ENCODE peak calls at places on chromosomes 12 and 14, in six cellular contexts. One of them, this sample, is unnamed.

GRCh38 chr12:116794725-116795124 is 56.6 kb downstream of the RNFT2 start:
- DNase-seq in EH: no peak
- DNase-seq in glutamatergic neuron: no peak
- DNase-seq in kidney tubule cell: no peak
- DNase-seq in frontal cortex: no peak
- DNase-seq in endothelial cell: no peak
- DNase-seq in this sample: no peak

GRCh38 chr12:119115296-119115905 is 63.3 kb upstream of the HSPB8 start:
- DNase-seq in EH: peak
- DNase-seq in glutamatergic neuron: peak
- DNase-seq in kidney tubule cell: peak
- DNase-seq in frontal cortex: peak
- DNase-seq in endothelial cell: peak
- DNase-seq in this sample: peak

GRCh38 chr14:69171569-69171968 is 18.6 kb upstream of the DCAF5 start:
- DNase-seq in EH: no peak
- DNase-seq in glutamatergic neuron: no peak
- DNase-seq in kidney tubule cell: no peak
- DNase-seq in frontal cortex: no peak
- DNase-seq in endothelial cell: no peak
- DNase-seq in this sample: no peak

GRCh38 chr12:107514887-107515445 is 170.6 kb upstream of the PWP1 start:
- DNase-seq in EH: peak
- DNase-seq in glutamatergic neuron: no peak
- DNase-seq in kidney tubule cell: no peak
- DNase-seq in frontal cortex: no peak
- DNase-seq in endothelial cell: no peak
- DNase-seq in this sample: peak

GRCh38 chr14:100988011-100988410 is 84.5 kb upstream of the RTL1 start:
- DNase-seq in EH: no peak
- DNase-seq in glutamatergic neuron: no peak
- DNase-seq in kidney tubule cell: peak
- DNase-seq in frontal cortex: no peak
- DNase-seq in endothelial cell: no peak
- DNase-seq in this sample: no peak

GRCh38 chr14:92792885-92793284 is 1.2 kb upstream of the GOLGA5 start:
- DNase-seq in EH: no peak
- DNase-seq in glutamatergic neuron: no peak
- DNase-seq in kidney tubule cell: peak
- DNase-seq in frontal cortex: no peak
- DNase-seq in endothelial cell: no peak
- DNase-seq in this sample: no peak

GRCh38 chr14:24231263-24232120 is 675 bp downstream of the NEDD8 start:
- DNase-seq in EH: peak
- DNase-seq in glutamatergic neuron: no peak
- DNase-seq in kidney tubule cell: peak
- DNase-seq in frontal cortex: no peak
- DNase-seq in endothelial cell: no peak
- DNase-seq in this sample: peak

GRCh38 chr14:24366664-24367505 is 1.1 kb upstream of the NFATC4 start:
- DNase-seq in EH: peak
- DNase-seq in glutamatergic neuron: peak
- DNase-seq in kidney tubule cell: peak
- DNase-seq in frontal cortex: peak
- DNase-seq in endothelial cell: peak
- DNase-seq in this sample: peak

GRCh38 chr14:32697704-32698103 is 241.0 kb upstream of the NPAS3 start:
- DNase-seq in EH: peak
- DNase-seq in glutamatergic neuron: no peak
- DNase-seq in kidney tubule cell: peak
- DNase-seq in frontal cortex: no peak
- DNase-seq in endothelial cell: no peak
- DNase-seq in this sample: peak

GRCh38 chr14:68688872-68689371 is 103.9 kb downstream of the ZFP36L1 start:
- DNase-seq in EH: peak
- DNase-seq in glutamatergic neuron: no peak
- DNase-seq in kidney tubule cell: peak
- DNase-seq in frontal cortex: no peak
- DNase-seq in endothelial cell: no peak
- DNase-seq in this sample: peak

GRCh38 chr12:110028323-110028722 is 20.0 kb downstream of the C12orf76 start:
- DNase-seq in EH: no peak
- DNase-seq in glutamatergic neuron: no peak
- DNase-seq in kidney tubule cell: no peak
- DNase-seq in frontal cortex: no peak
- DNase-seq in endothelial cell: no peak
- DNase-seq in this sample: no peak

GRCh38 chr12:122517877-122518276 is 8.9 kb downstream of the RSRC2 start:
- DNase-seq in EH: peak
- DNase-seq in glutamatergic neuron: no peak
- DNase-seq in kidney tubule cell: peak
- DNase-seq in frontal cortex: no peak
- DNase-seq in endothelial cell: no peak
- DNase-seq in this sample: peak

GRCh38 chr12:123949118-123949774 is 23.4 kb downstream of the CCDC92 start:
- DNase-seq in EH: no peak
- DNase-seq in glutamatergic neuron: peak
- DNase-seq in kidney tubule cell: no peak
- DNase-seq in frontal cortex: no peak
- DNase-seq in endothelial cell: no peak
- DNase-seq in this sample: no peak

GRCh38 chr12:92085040-92085439 is 60.6 kb downstream of the BTG1 start:
- DNase-seq in EH: no peak
- DNase-seq in glutamatergic neuron: no peak
- DNase-seq in kidney tubule cell: no peak
- DNase-seq in frontal cortex: no peak
- DNase-seq in endothelial cell: no peak
- DNase-seq in this sample: no peak

GRCh38 chr14:100778078-100778927 is 47.6 kb upstream of the MEG3 start:
- DNase-seq in EH: no peak
- DNase-seq in glutamatergic neuron: no peak
- DNase-seq in kidney tubule cell: no peak
- DNase-seq in frontal cortex: peak
- DNase-seq in endothelial cell: no peak
- DNase-seq in this sample: no peak

GRCh38 chr14:75752086-75752485 is 91.0 kb downstream of the TTLL5 start:
- DNase-seq in EH: peak
- DNase-seq in glutamatergic neuron: no peak
- DNase-seq in kidney tubule cell: no peak
- DNase-seq in frontal cortex: no peak
- DNase-seq in endothelial cell: no peak
- DNase-seq in this sample: no peak

GRCh38 chr14:79511146-79511545 is 700.2 kb downstream of the DIO2 start:
- DNase-seq in EH: no peak
- DNase-seq in glutamatergic neuron: no peak
- DNase-seq in kidney tubule cell: no peak
- DNase-seq in frontal cortex: no peak
- DNase-seq in endothelial cell: no peak
- DNase-seq in this sample: no peak

GRCh38 chr12:132046561-132046960 is 96.8 kb downstream of the EP400 start:
- DNase-seq in EH: peak
- DNase-seq in glutamatergic neuron: no peak
- DNase-seq in kidney tubule cell: peak
- DNase-seq in frontal cortex: no peak
- DNase-seq in endothelial cell: no peak
- DNase-seq in this sample: peak

GRCh38 chr14:21735200-21735599 is 61.6 kb upstream of the OR4E1 start:
- DNase-seq in EH: no peak
- DNase-seq in glutamatergic neuron: no peak
- DNase-seq in kidney tubule cell: no peak
- DNase-seq in frontal cortex: no peak
- DNase-seq in endothelial cell: no peak
- DNase-seq in this sample: no peak

GRCh38 chr14:55846852-55847471 is 267.0 kb downstream of the KTN1 start:
- DNase-seq in EH: peak
- DNase-seq in glutamatergic neuron: no peak
- DNase-seq in kidney tubule cell: peak
- DNase-seq in frontal cortex: no peak
- DNase-seq in endothelial cell: no peak
- DNase-seq in this sample: peak

GRCh38 chr14:26855051-26855753 is 257.4 kb upstream of the NOVA1 start:
- DNase-seq in EH: no peak
- DNase-seq in glutamatergic neuron: no peak
- DNase-seq in kidney tubule cell: no peak
- DNase-seq in frontal cortex: no peak
- DNase-seq in endothelial cell: no peak
- DNase-seq in this sample: no peak

GRCh38 chr12:84375472-84375871 is 537.1 kb downstream of the SLC6A15 start:
- DNase-seq in EH: peak
- DNase-seq in glutamatergic neuron: no peak
- DNase-seq in kidney tubule cell: no peak
- DNase-seq in frontal cortex: no peak
- DNase-seq in endothelial cell: no peak
- DNase-seq in this sample: peak

GRCh38 chr12:12604790-12605189 is 6.9 kb upstream of the CREBL2 start:
- DNase-seq in EH: no peak
- DNase-seq in glutamatergic neuron: no peak
- DNase-seq in kidney tubule cell: no peak
- DNase-seq in frontal cortex: no peak
- DNase-seq in endothelial cell: no peak
- DNase-seq in this sample: no peak

GRCh38 chr14:92589213-92589852 is 75.8 kb downstream of the RIN3 start:
- DNase-seq in EH: peak
- DNase-seq in glutamatergic neuron: no peak
- DNase-seq in kidney tubule cell: peak
- DNase-seq in frontal cortex: no peak
- DNase-seq in endothelial cell: no peak
- DNase-seq in this sample: peak

GRCh38 chr12:93062100-93062419 is 133.0 kb upstream of the EEA1 start:
- DNase-seq in EH: no peak
- DNase-seq in glutamatergic neuron: no peak
- DNase-seq in kidney tubule cell: no peak
- DNase-seq in frontal cortex: no peak
- DNase-seq in endothelial cell: no peak
- DNase-seq in this sample: no peak

GRCh38 chr14:39322807-39323206 is 89.1 kb downstream of the MIA2 start:
- DNase-seq in EH: peak
- DNase-seq in glutamatergic neuron: no peak
- DNase-seq in kidney tubule cell: no peak
- DNase-seq in frontal cortex: no peak
- DNase-seq in endothelial cell: no peak
- DNase-seq in this sample: peak

GRCh38 chr12:120761581-120761980 is 36.0 kb downstream of the ACADS start:
- DNase-seq in EH: peak
- DNase-seq in glutamatergic neuron: no peak
- DNase-seq in kidney tubule cell: peak
- DNase-seq in frontal cortex: peak
- DNase-seq in endothelial cell: no peak
- DNase-seq in this sample: peak

GRCh38 chr14:94102768-94103482 is 7.6 kb upstream of the IFI27 start:
- DNase-seq in EH: no peak
- DNase-seq in glutamatergic neuron: no peak
- DNase-seq in kidney tubule cell: no peak
- DNase-seq in frontal cortex: no peak
- DNase-seq in endothelial cell: no peak
- DNase-seq in this sample: no peak

GRCh38 chr12:66776974-66777373 is 98.1 kb upstream of the GRIP1 start:
- DNase-seq in EH: no peak
- DNase-seq in glutamatergic neuron: no peak
- DNase-seq in kidney tubule cell: no peak
- DNase-seq in frontal cortex: no peak
- DNase-seq in endothelial cell: no peak
- DNase-seq in this sample: no peak

GRCh38 chr14:70782361-70782760 is 27.0 kb downstream of the MAP3K9 start:
- DNase-seq in EH: peak
- DNase-seq in glutamatergic neuron: no peak
- DNase-seq in kidney tubule cell: peak
- DNase-seq in frontal cortex: no peak
- DNase-seq in endothelial cell: no peak
- DNase-seq in this sample: peak

GRCh38 chr12:92244036-92244435 is 98.4 kb upstream of the BTG1 start:
- DNase-seq in EH: peak
- DNase-seq in glutamatergic neuron: no peak
- DNase-seq in kidney tubule cell: no peak
- DNase-seq in frontal cortex: peak
- DNase-seq in endothelial cell: no peak
- DNase-seq in this sample: peak